ENCODE peak calls at places on chromosomes 11 and 22, in four cellular contexts. V is endothelial cell of umbilical vein, B is hepatocyte, M is AML-193. Y is an unnamed sample.

GRCh38 chr11:30452842-30453241 is 129.9 kb downstream of the ARL14EP start:
- DNase-seq in B (no peak), M (no peak), V (no peak), Y (no peak)

GRCh38 chr11:39589391-39589790 is 1870.1 kb downstream of the LRRC4C start:
- DNase-seq in V (no peak), M (no peak), B (no peak), Y (no peak)

GRCh38 chr11:78659326-78660319 is 85.0 kb upstream of the NARS2 start:
- DNase-seq in M (no peak), B (no peak), V (no peak), Y (no peak)

GRCh38 chr11:62883677-62884076 is 3.0 kb downstream of the SLC3A2 start:
- DNase-seq in B (no peak), M (no peak), V (no peak), Y (no peak)

GRCh38 chr11:76592961-76593360 is 77.6 kb downstream of the LRRC32 start:
- DNase-seq in V (no peak), M (no peak), B (peak), Y (no peak)

GRCh38 chr11:1844221-1845094 is 5.7 kb downstream of the TNNI2 start:
- DNase-seq in B (peak), M (peak), V (no peak), Y (no peak)

GRCh38 chr22:24744638-24745037 is 29.9 kb downstream of the PIWIL3 start:
- DNase-seq in B (no peak), V (no peak), M (peak), Y (no peak)

GRCh38 chr22:29813563-29813962 is 24.5 kb downstream of the ASCC2 start:
- DNase-seq in B (peak), V (no peak), M (no peak), Y (no peak)

GRCh38 chr22:20464096-20464614 is 26.5 kb upstream of the SCARF2 start:
- DNase-seq in B (no peak), M (no peak), V (no peak), Y (no peak)

GRCh38 chr22:46183733-46184132 is 33.4 kb downstream of the PPARA start:
- DNase-seq in V (no peak), M (no peak), B (no peak), Y (no peak)

GRCh38 chr11:69899957-69900821 is 81.0 kb upstream of the FGF3 start:
- DNase-seq in M (no peak), V (peak), B (peak), Y (no peak)

GRCh38 chr11:129998107-129998506 is 4.5 kb downstream of the PRDM10 start:
- DNase-seq in V (no peak), M (no peak), B (no peak), Y (no peak)

GRCh38 chr11:82701847-82702520 is 31.7 kb downstream of the FAM181B start:
- DNase-seq in V (peak), M (peak), B (peak), Y (peak)